ENCODE peak calls at places on chromosomes 16 and 17, in four cellular contexts. One of them, this sample, is unnamed.

GRCh38 chr17:13352747-13353415 is 248.8 kb downstream of the HS3ST3A1 start:
- DNase-seq in activated T-cell treated with anti-CD3 and anti-CD28 coated beads, Interleukin-2, amount 50 U/mL, for 24 hours: no peak
- DNase-seq in HTR-8/SVneo: no peak
- DNase-seq in stimulated activated CD4-positive, alpha-beta T cell treated with anti-CD3 and anti-CD28 coated beads, Interleukin-2, amount 100 ng/mL, for 24 hours: no peak
- DNase-seq in this sample: no peak

GRCh38 chr16:67397451-67397801 is 4.1 kb upstream of the TPPP3 start:
- DNase-seq in activated T-cell treated with anti-CD3 and anti-CD28 coated beads, Interleukin-2, amount 50 U/mL, for 24 hours: no peak
- DNase-seq in HTR-8/SVneo: no peak
- DNase-seq in stimulated activated CD4-positive, alpha-beta T cell treated with anti-CD3 and anti-CD28 coated beads, Interleukin-2, amount 100 ng/mL, for 24 hours: no peak
- DNase-seq in this sample: no peak

GRCh38 chr17:17859909-17860760 is 23.3 kb upstream of the SREBF1 start:
- DNase-seq in activated T-cell treated with anti-CD3 and anti-CD28 coated beads, Interleukin-2, amount 50 U/mL, for 24 hours: peak
- DNase-seq in HTR-8/SVneo: peak
- DNase-seq in stimulated activated CD4-positive, alpha-beta T cell treated with anti-CD3 and anti-CD28 coated beads, Interleukin-2, amount 100 ng/mL, for 24 hours: peak
- DNase-seq in this sample: peak

GRCh38 chr16:85712841-85713240 is 24.1 kb upstream of the GINS2 start:
- DNase-seq in activated T-cell treated with anti-CD3 and anti-CD28 coated beads, Interleukin-2, amount 50 U/mL, for 24 hours: no peak
- DNase-seq in HTR-8/SVneo: no peak
- DNase-seq in stimulated activated CD4-positive, alpha-beta T cell treated with anti-CD3 and anti-CD28 coated beads, Interleukin-2, amount 100 ng/mL, for 24 hours: no peak
- DNase-seq in this sample: no peak

GRCh38 chr17:7513850-7514419 is 29.8 kb downstream of the POLR2A start:
- DNase-seq in activated T-cell treated with anti-CD3 and anti-CD28 coated beads, Interleukin-2, amount 50 U/mL, for 24 hours: no peak
- DNase-seq in HTR-8/SVneo: no peak
- DNase-seq in stimulated activated CD4-positive, alpha-beta T cell treated with anti-CD3 and anti-CD28 coated beads, Interleukin-2, amount 100 ng/mL, for 24 hours: no peak
- DNase-seq in this sample: no peak

GRCh38 chr16:842061-842476 is 41.5 kb upstream of the GNG13 start:
- DNase-seq in activated T-cell treated with anti-CD3 and anti-CD28 coated beads, Interleukin-2, amount 50 U/mL, for 24 hours: no peak
- DNase-seq in HTR-8/SVneo: no peak
- DNase-seq in stimulated activated CD4-positive, alpha-beta T cell treated with anti-CD3 and anti-CD28 coated beads, Interleukin-2, amount 100 ng/mL, for 24 hours: no peak
- DNase-seq in this sample: peak

GRCh38 chr17:59754547-59754946 is 47.1 kb downstream of the VMP1 start:
- DNase-seq in activated T-cell treated with anti-CD3 and anti-CD28 coated beads, Interleukin-2, amount 50 U/mL, for 24 hours: no peak
- DNase-seq in HTR-8/SVneo: peak
- DNase-seq in stimulated activated CD4-positive, alpha-beta T cell treated with anti-CD3 and anti-CD28 coated beads, Interleukin-2, amount 100 ng/mL, for 24 hours: peak
- DNase-seq in this sample: no peak

GRCh38 chr17:41957058-41957868 is 9.3 kb upstream of the CNP start:
- DNase-seq in activated T-cell treated with anti-CD3 and anti-CD28 coated beads, Interleukin-2, amount 50 U/mL, for 24 hours: no peak
- DNase-seq in HTR-8/SVneo: no peak
- DNase-seq in stimulated activated CD4-positive, alpha-beta T cell treated with anti-CD3 and anti-CD28 coated beads, Interleukin-2, amount 100 ng/mL, for 24 hours: no peak
- DNase-seq in this sample: no peak

GRCh38 chr16:81349608-81350305 is 35.0 kb downstream of the GAN start:
- DNase-seq in activated T-cell treated with anti-CD3 and anti-CD28 coated beads, Interleukin-2, amount 50 U/mL, for 24 hours: no peak
- DNase-seq in HTR-8/SVneo: no peak
- DNase-seq in stimulated activated CD4-positive, alpha-beta T cell treated with anti-CD3 and anti-CD28 coated beads, Interleukin-2, amount 100 ng/mL, for 24 hours: no peak
- DNase-seq in this sample: no peak

GRCh38 chr16:89615176-89615575 is 1.7 kb downstream of the DPEP1 start:
- DNase-seq in activated T-cell treated with anti-CD3 and anti-CD28 coated beads, Interleukin-2, amount 50 U/mL, for 24 hours: no peak
- DNase-seq in HTR-8/SVneo: no peak
- DNase-seq in stimulated activated CD4-positive, alpha-beta T cell treated with anti-CD3 and anti-CD28 coated beads, Interleukin-2, amount 100 ng/mL, for 24 hours: no peak
- DNase-seq in this sample: no peak

GRCh38 chr16:54424043-54424451 is 137.5 kb upstream of the IRX3 start:
- DNase-seq in activated T-cell treated with anti-CD3 and anti-CD28 coated beads, Interleukin-2, amount 50 U/mL, for 24 hours: no peak
- DNase-seq in HTR-8/SVneo: no peak
- DNase-seq in stimulated activated CD4-positive, alpha-beta T cell treated with anti-CD3 and anti-CD28 coated beads, Interleukin-2, amount 100 ng/mL, for 24 hours: no peak
- DNase-seq in this sample: no peak

GRCh38 chr17:6496636-6497441 is 52.6 kb downstream of the PIMREG start:
- DNase-seq in activated T-cell treated with anti-CD3 and anti-CD28 coated beads, Interleukin-2, amount 50 U/mL, for 24 hours: peak
- DNase-seq in HTR-8/SVneo: no peak
- DNase-seq in stimulated activated CD4-positive, alpha-beta T cell treated with anti-CD3 and anti-CD28 coated beads, Interleukin-2, amount 100 ng/mL, for 24 hours: no peak
- DNase-seq in this sample: peak

GRCh38 chr16:85878875-85879274 is 20.1 kb upstream of the IRF8 start:
- DNase-seq in activated T-cell treated with anti-CD3 and anti-CD28 coated beads, Interleukin-2, amount 50 U/mL, for 24 hours: no peak
- DNase-seq in HTR-8/SVneo: peak
- DNase-seq in stimulated activated CD4-positive, alpha-beta T cell treated with anti-CD3 and anti-CD28 coated beads, Interleukin-2, amount 100 ng/mL, for 24 hours: no peak
- DNase-seq in this sample: no peak

GRCh38 chr16:85402910-85403692 is 210.0 kb upstream of the GSE1 start:
- DNase-seq in activated T-cell treated with anti-CD3 and anti-CD28 coated beads, Interleukin-2, amount 50 U/mL, for 24 hours: no peak
- DNase-seq in HTR-8/SVneo: no peak
- DNase-seq in stimulated activated CD4-positive, alpha-beta T cell treated with anti-CD3 and anti-CD28 coated beads, Interleukin-2, amount 100 ng/mL, for 24 hours: no peak
- DNase-seq in this sample: no peak

GRCh38 chr17:71633391-71633849 is 487.4 kb upstream of the SOX9 start:
- DNase-seq in activated T-cell treated with anti-CD3 and anti-CD28 coated beads, Interleukin-2, amount 50 U/mL, for 24 hours: no peak
- DNase-seq in HTR-8/SVneo: peak
- DNase-seq in stimulated activated CD4-positive, alpha-beta T cell treated with anti-CD3 and anti-CD28 coated beads, Interleukin-2, amount 100 ng/mL, for 24 hours: no peak
- DNase-seq in this sample: no peak

GRCh38 chr17:74566132-74566753 is 1.1 kb downstream of the CD300H start:
- DNase-seq in activated T-cell treated with anti-CD3 and anti-CD28 coated beads, Interleukin-2, amount 50 U/mL, for 24 hours: peak
- DNase-seq in HTR-8/SVneo: peak
- DNase-seq in stimulated activated CD4-positive, alpha-beta T cell treated with anti-CD3 and anti-CD28 coated beads, Interleukin-2, amount 100 ng/mL, for 24 hours: peak
- DNase-seq in this sample: no peak

GRCh38 chr17:35973333-35974260 is 7.7 kb downstream of the CCL16 start:
- DNase-seq in activated T-cell treated with anti-CD3 and anti-CD28 coated beads, Interleukin-2, amount 50 U/mL, for 24 hours: no peak
- DNase-seq in HTR-8/SVneo: no peak
- DNase-seq in stimulated activated CD4-positive, alpha-beta T cell treated with anti-CD3 and anti-CD28 coated beads, Interleukin-2, amount 100 ng/mL, for 24 hours: no peak
- DNase-seq in this sample: peak

GRCh38 chr17:7974638-7975131 is 27.7 kb upstream of the GUCY2D start:
- DNase-seq in activated T-cell treated with anti-CD3 and anti-CD28 coated beads, Interleukin-2, amount 50 U/mL, for 24 hours: no peak
- DNase-seq in HTR-8/SVneo: no peak
- DNase-seq in stimulated activated CD4-positive, alpha-beta T cell treated with anti-CD3 and anti-CD28 coated beads, Interleukin-2, amount 100 ng/mL, for 24 hours: no peak
- DNase-seq in this sample: no peak

GRCh38 chr16:17312100-17312732 is 158.5 kb downstream of the XYLT1 start:
- DNase-seq in activated T-cell treated with anti-CD3 and anti-CD28 coated beads, Interleukin-2, amount 50 U/mL, for 24 hours: no peak
- DNase-seq in HTR-8/SVneo: no peak
- DNase-seq in stimulated activated CD4-positive, alpha-beta T cell treated with anti-CD3 and anti-CD28 coated beads, Interleukin-2, amount 100 ng/mL, for 24 hours: no peak
- DNase-seq in this sample: no peak